ENCODE peak calls at places on chromosomes 2 and 18, in ten cellular contexts. One of them, this sample, is unnamed.
A peak's percentile ranks its signal among the peaks of the same experiment; 100 is the strongest.

GRCh38 chr2:106801256-106801655 is 84.7 kb downstream of the ST6GAL2 start:
- DNase-seq in choroid plexus epithelial cell: no peak
- DNase-seq in GM12865: no peak
- DNase-seq in neuronal stem cell: peak; percentile 55
- DNase-seq in cardiac fibroblast: no peak
- DNase-seq in AG04450: no peak
- DNase-seq in fibroblast of mammary gland: no peak
- DNase-seq in HFF-Myc: no peak
- DNase-seq in heart right ventricle: no peak
- DNase-seq in brain microvascular endothelial cell: no peak
- DNase-seq in this sample: no peak

GRCh38 chr18:32389868-32390267 is 80.8 kb downstream of the GAREM1 start:
- DNase-seq in cardiac fibroblast: no peak
- DNase-seq in heart right ventricle: peak; percentile 64
- DNase-seq in fibroblast of mammary gland: no peak
- DNase-seq in choroid plexus epithelial cell: no peak
- DNase-seq in neuronal stem cell: no peak
- DNase-seq in AG04450: no peak
- DNase-seq in HFF-Myc: no peak
- DNase-seq in brain microvascular endothelial cell: no peak
- DNase-seq in GM12865: no peak
- DNase-seq in this sample: no peak

GRCh38 chr18:33578371-33579146 is 540 bp downstream of the ASXL3 start:
- DNase-seq in brain microvascular endothelial cell: no peak
- DNase-seq in GM12865: no peak
- DNase-seq in HFF-Myc: no peak
- DNase-seq in heart right ventricle: peak; percentile 41
- DNase-seq in neuronal stem cell: peak; percentile 51
- DNase-seq in AG04450: no peak
- DNase-seq in choroid plexus epithelial cell: peak; percentile 10
- DNase-seq in fibroblast of mammary gland: no peak
- DNase-seq in cardiac fibroblast: no peak
- DNase-seq in this sample: no peak

GRCh38 chr2:40455661-40456060 is 3.8 kb upstream of the SLC8A1 start:
- DNase-seq in cardiac fibroblast: peak; percentile 18
- DNase-seq in brain microvascular endothelial cell: no peak
- DNase-seq in HFF-Myc: no peak
- DNase-seq in neuronal stem cell: no peak
- DNase-seq in GM12865: no peak
- DNase-seq in fibroblast of mammary gland: peak; percentile 46
- DNase-seq in choroid plexus epithelial cell: no peak
- DNase-seq in AG04450: no peak
- DNase-seq in heart right ventricle: no peak
- DNase-seq in this sample: peak; percentile 65

GRCh38 chr18:54607213-54607934 is 16.3 kb downstream of the DYNAP start:
- DNase-seq in heart right ventricle: no peak
- DNase-seq in GM12865: no peak
- DNase-seq in neuronal stem cell: no peak
- DNase-seq in choroid plexus epithelial cell: peak; percentile 31
- DNase-seq in cardiac fibroblast: peak; percentile 13
- DNase-seq in brain microvascular endothelial cell: no peak
- DNase-seq in AG04450: no peak
- DNase-seq in fibroblast of mammary gland: no peak
- DNase-seq in HFF-Myc: no peak
- DNase-seq in this sample: no peak

GRCh38 chr2:222572761-222573174 is 83.1 kb downstream of the FARSB start:
- DNase-seq in GM12865: no peak
- DNase-seq in cardiac fibroblast: peak; percentile 61
- DNase-seq in choroid plexus epithelial cell: peak; percentile 80
- DNase-seq in HFF-Myc: no peak
- DNase-seq in AG04450: peak; percentile 15
- DNase-seq in neuronal stem cell: no peak
- DNase-seq in heart right ventricle: no peak
- DNase-seq in fibroblast of mammary gland: peak; percentile 71
- DNase-seq in brain microvascular endothelial cell: peak; percentile 47
- DNase-seq in this sample: peak; percentile 29

GRCh38 chr2:215328066-215328465 is 16.2 kb downstream of the ATIC start:
- DNase-seq in brain microvascular endothelial cell: no peak
- DNase-seq in cardiac fibroblast: no peak
- DNase-seq in heart right ventricle: no peak
- DNase-seq in choroid plexus epithelial cell: no peak
- DNase-seq in AG04450: no peak
- DNase-seq in neuronal stem cell: no peak
- DNase-seq in fibroblast of mammary gland: no peak
- DNase-seq in HFF-Myc: no peak
- DNase-seq in GM12865: no peak
- DNase-seq in this sample: no peak

GRCh38 chr2:241062342-241063092 is 39.6 kb downstream of the MTERF4 start:
- DNase-seq in cardiac fibroblast: no peak
- DNase-seq in neuronal stem cell: no peak
- DNase-seq in brain microvascular endothelial cell: no peak
- DNase-seq in choroid plexus epithelial cell: no peak
- DNase-seq in HFF-Myc: no peak
- DNase-seq in AG04450: no peak
- DNase-seq in fibroblast of mammary gland: no peak
- DNase-seq in heart right ventricle: no peak
- DNase-seq in GM12865: no peak
- DNase-seq in this sample: peak; percentile 45

GRCh38 chr2:237603718-237604362 is 13.3 kb upstream of the RAB17 start:
- DNase-seq in choroid plexus epithelial cell: peak; percentile 82
- DNase-seq in AG04450: peak; percentile 15
- DNase-seq in neuronal stem cell: no peak
- DNase-seq in GM12865: peak; percentile 52
- DNase-seq in brain microvascular endothelial cell: peak; percentile 87
- DNase-seq in HFF-Myc: no peak
- DNase-seq in heart right ventricle: no peak
- DNase-seq in cardiac fibroblast: peak; percentile 85
- DNase-seq in fibroblast of mammary gland: peak; percentile 65
- DNase-seq in this sample: no peak

GRCh38 chr18:48872234-48873145 is 78.3 kb downstream of the SMAD7 start:
- DNase-seq in choroid plexus epithelial cell: peak; percentile 43
- DNase-seq in heart right ventricle: no peak
- DNase-seq in neuronal stem cell: no peak
- DNase-seq in fibroblast of mammary gland: peak; percentile 68
- DNase-seq in brain microvascular endothelial cell: no peak
- DNase-seq in AG04450: no peak
- DNase-seq in HFF-Myc: no peak
- DNase-seq in cardiac fibroblast: peak; percentile 82
- DNase-seq in GM12865: no peak
- DNase-seq in this sample: no peak
- H3K4me3 ChIP-seq in choroid plexus epithelial cell: no peak overlapping the region
- H3K4me3 ChIP-seq in heart right ventricle: no peak overlapping the region
- H3K4me3 ChIP-seq in neuronal stem cell: no peak overlapping the region
- H3K4me3 ChIP-seq in fibroblast of mammary gland: no peak overlapping the region
- H3K4me3 ChIP-seq in brain microvascular endothelial cell: no peak overlapping the region
- H3K4me3 ChIP-seq in AG04450: no peak overlapping the region
- H3K4me3 ChIP-seq in HFF-Myc: no peak overlapping the region
- H3K4me3 ChIP-seq in cardiac fibroblast: no peak overlapping the region
- H3K4me3 ChIP-seq in GM12865: no peak overlapping the region
- H3K4me3 ChIP-seq in this sample: no peak overlapping the region

DNA sequence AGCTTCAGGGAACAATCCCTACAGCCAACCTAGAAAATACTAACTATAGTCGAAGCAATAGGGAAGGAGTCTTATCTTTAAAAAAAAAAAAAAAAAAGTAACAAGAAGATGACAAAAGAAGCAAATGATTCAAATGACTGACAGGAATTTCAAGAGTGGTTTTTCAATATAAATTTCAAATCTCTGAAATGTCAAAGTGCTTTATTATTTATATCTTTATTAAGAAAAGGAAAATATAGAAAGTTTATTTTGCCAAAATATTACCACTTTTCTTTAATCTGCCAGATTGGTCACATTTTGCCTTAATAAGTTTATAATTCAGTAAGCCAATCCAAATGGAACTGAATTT is 63.5 kb upstream of the HNRNPA3 start:
- DNase-seq in heart right ventricle: no peak
- DNase-seq in GM12865: no peak
- DNase-seq in fibroblast of mammary gland: no peak
- DNase-seq in choroid plexus epithelial cell: no peak
- DNase-seq in HFF-Myc: no peak
- DNase-seq in brain microvascular endothelial cell: no peak
- DNase-seq in cardiac fibroblast: no peak
- DNase-seq in AG04450: no peak
- DNase-seq in neuronal stem cell: no peak
- DNase-seq in this sample: no peak
- H3K4me3 ChIP-seq in heart right ventricle: peak overlapping the region; percentile 45
- H3K4me3 ChIP-seq in GM12865: peak overlapping the region; percentile 62
- H3K4me3 ChIP-seq in fibroblast of mammary gland: no peak overlapping the region
- H3K4me3 ChIP-seq in choroid plexus epithelial cell: no peak overlapping the region
- H3K4me3 ChIP-seq in HFF-Myc: no peak overlapping the region
- H3K4me3 ChIP-seq in brain microvascular endothelial cell: no peak overlapping the region
- H3K4me3 ChIP-seq in cardiac fibroblast: no peak overlapping the region
- H3K4me3 ChIP-seq in AG04450: no peak overlapping the region
- H3K4me3 ChIP-seq in neuronal stem cell: no peak overlapping the region
- H3K4me3 ChIP-seq in this sample: no peak overlapping the region

GRCh38 chr2:231222318-231223000 is 24.0 kb downstream of the ARMC9 start:
- DNase-seq in GM12865: peak; percentile 67
- DNase-seq in AG04450: peak; percentile 65
- DNase-seq in cardiac fibroblast: peak; percentile 50
- DNase-seq in neuronal stem cell: no peak
- DNase-seq in choroid plexus epithelial cell: peak; percentile 71
- DNase-seq in fibroblast of mammary gland: no peak
- DNase-seq in HFF-Myc: no peak
- DNase-seq in heart right ventricle: no peak
- DNase-seq in brain microvascular endothelial cell: peak; percentile 68
- DNase-seq in this sample: no peak
- H3K4me3 ChIP-seq in GM12865: no peak overlapping the region
- H3K4me3 ChIP-seq in AG04450: no peak overlapping the region
- H3K4me3 ChIP-seq in cardiac fibroblast: no peak overlapping the region
- H3K4me3 ChIP-seq in neuronal stem cell: no peak overlapping the region
- H3K4me3 ChIP-seq in choroid plexus epithelial cell: no peak overlapping the region
- H3K4me3 ChIP-seq in fibroblast of mammary gland: no peak overlapping the region
- H3K4me3 ChIP-seq in HFF-Myc: no peak overlapping the region
- H3K4me3 ChIP-seq in heart right ventricle: no peak overlapping the region
- H3K4me3 ChIP-seq in brain microvascular endothelial cell: no peak overlapping the region
- H3K4me3 ChIP-seq in this sample: no peak overlapping the region

GRCh38 chr2:38147333-38148121 is 71.6 kb upstream of the CYP1B1 start:
- DNase-seq in heart right ventricle: no peak
- DNase-seq in AG04450: no peak
- DNase-seq in neuronal stem cell: no peak
- DNase-seq in choroid plexus epithelial cell: peak; percentile 85
- DNase-seq in fibroblast of mammary gland: no peak
- DNase-seq in brain microvascular endothelial cell: peak; percentile 80
- DNase-seq in HFF-Myc: no peak
- DNase-seq in GM12865: no peak
- DNase-seq in cardiac fibroblast: peak; percentile 85
- DNase-seq in this sample: no peak

GRCh38 chr2:38145226-38145625 is 69.3 kb upstream of the CYP1B1 start:
- DNase-seq in heart right ventricle: no peak
- DNase-seq in neuronal stem cell: no peak
- DNase-seq in brain microvascular endothelial cell: peak; percentile 15
- DNase-seq in choroid plexus epithelial cell: peak; percentile 32
- DNase-seq in GM12865: no peak
- DNase-seq in fibroblast of mammary gland: peak; percentile 53
- DNase-seq in cardiac fibroblast: peak; percentile 34
- DNase-seq in HFF-Myc: no peak
- DNase-seq in AG04450: no peak
- DNase-seq in this sample: no peak

GRCh38 chr2:38146302-38146916 is 70.5 kb upstream of the CYP1B1 start:
- DNase-seq in GM12865: peak; percentile 80
- DNase-seq in brain microvascular endothelial cell: peak; percentile 89
- DNase-seq in HFF-Myc: peak; percentile 82
- DNase-seq in cardiac fibroblast: peak; percentile 95
- DNase-seq in choroid plexus epithelial cell: peak; percentile 97
- DNase-seq in AG04450: peak; percentile 84
- DNase-seq in heart right ventricle: peak; percentile 17
- DNase-seq in neuronal stem cell: no peak
- DNase-seq in fibroblast of mammary gland: peak; percentile 98
- DNase-seq in this sample: peak; percentile 65

GRCh38 chr2:38148501-38148900 is 72.5 kb upstream of the CYP1B1 start:
- DNase-seq in fibroblast of mammary gland: peak; percentile 94
- DNase-seq in AG04450: no peak
- DNase-seq in GM12865: no peak
- DNase-seq in cardiac fibroblast: peak; percentile 98
- DNase-seq in choroid plexus epithelial cell: peak; percentile 91
- DNase-seq in brain microvascular endothelial cell: no peak
- DNase-seq in neuronal stem cell: no peak
- DNase-seq in heart right ventricle: no peak
- DNase-seq in HFF-Myc: no peak
- DNase-seq in this sample: no peak

GRCh38 chr2:38146917-38147307 is 71.0 kb upstream of the CYP1B1 start:
- DNase-seq in neuronal stem cell: no peak
- DNase-seq in GM12865: peak; percentile 85
- DNase-seq in AG04450: peak; percentile 90
- DNase-seq in cardiac fibroblast: peak; percentile 99
- DNase-seq in choroid plexus epithelial cell: peak; percentile 99
- DNase-seq in brain microvascular endothelial cell: peak; percentile 96
- DNase-seq in fibroblast of mammary gland: peak; percentile 100
- DNase-seq in heart right ventricle: no peak
- DNase-seq in HFF-Myc: peak; percentile 97
- DNase-seq in this sample: peak; percentile 66
- H3K4me3 ChIP-seq in neuronal stem cell: no peak overlapping the region
- H3K4me3 ChIP-seq in GM12865: no peak overlapping the region
- H3K4me3 ChIP-seq in AG04450: peak overlapping the region; percentile 42
- H3K4me3 ChIP-seq in cardiac fibroblast: peak overlapping the region; percentile 31
- H3K4me3 ChIP-seq in choroid plexus epithelial cell: no peak overlapping the region
- H3K4me3 ChIP-seq in brain microvascular endothelial cell: no peak overlapping the region
- H3K4me3 ChIP-seq in fibroblast of mammary gland: no peak overlapping the region
- H3K4me3 ChIP-seq in heart right ventricle: no peak overlapping the region
- H3K4me3 ChIP-seq in HFF-Myc: peak overlapping the region; percentile 8
- H3K4me3 ChIP-seq in this sample: no peak overlapping the region

This sample was measured in upper lobe of left lung.